ENCODE peak calls at places on chromosomes 4 and X, in five cellular contexts. W is right lobe of liver, P is AG10803, S is cardiac muscle cell, B is choroid plexus epithelial cell. O is an unnamed sample.

GRCh38 chr4:52358855-52359254 is 300.2 kb downstream of the USP46 start:
- DNase-seq in W (no peak), P (no peak), S (peak), B (peak), O (no peak)

GRCh38 chr4:14841801-14842748 is 160.2 kb upstream of the CPEB2 start:
- DNase-seq in W (no peak), P (no peak), S (peak), B (no peak), O (no peak)

GRCh38 chrX:41923257-41923924 is at the start of gene CASK:
- DNase-seq in W (peak), P (peak), S (peak), B (peak), O (peak)

GRCh38 chr4:108611360-108611759 is 9.0 kb upstream of the RPL34 start:
- DNase-seq in W (no peak), P (peak), S (peak), B (peak), O (no peak)

GRCh38 chr4:175066923-175067627 is 148.9 kb downstream of the ADAM29 start:
- DNase-seq in W (no peak), P (no peak), S (no peak), B (no peak), O (no peak)

GRCh38 chr4:176002007-176002623 is 63.5 kb upstream of the WDR17 start:
- DNase-seq in W (peak), P (peak), S (no peak), B (peak), O (peak)

GRCh38 chr4:99945718-99946345 is 586 bp downstream of the DNAJB14 start:
- DNase-seq in W (no peak), P (peak), S (peak), B (peak), O (peak)

GRCh38 chrX:17613979-17614572 is 123.2 kb upstream of the SCML1 start:
- DNase-seq in W (no peak), P (no peak), S (peak), B (peak), O (no peak)

O was measured in trophoblast cell.